ENCODE peak calls at places on chromosomes 13 and 19, in six cellular contexts. S, Q, J, R, Y and K are unnamed samples.

GRCh38 chr13:97165527-97166425 is 56.4 kb upstream of the MBNL2 start:
- DNase-seq in S (no peak), R (no peak), J (no peak), Y (peak), Q (no peak), K (no peak)

GRCh38 chr13:77014906-77015685 is 11.9 kb downstream of the FBXL3 start:
- DNase-seq in Q (no peak), R (no peak), S (no peak), Y (no peak), J (no peak), K (no peak)

GRCh38 chr19:42942187-42942789 is 5.3 kb upstream of the PSG7 start:
- DNase-seq in J (peak), R (no peak), Q (no peak), Y (no peak), S (no peak), K (peak)

GRCh38 chr19:48543121-48543710 is 8.8 kb upstream of the SULT2B1 start:
- DNase-seq in Y (peak), J (peak), R (no peak), Q (no peak), S (peak), K (peak)

GRCh38 chr19:51514866-51515481 is 13.4 kb upstream of the SIGLEC12 start:
- DNase-seq in J (peak), Q (no peak), Y (peak), S (no peak), R (peak), K (peak)

GRCh38 chr13:93745884-93746283 is 519.3 kb downstream of the GPC6 start:
- DNase-seq in Y (no peak), Q (no peak), J (no peak), S (no peak), R (no peak), K (peak)

GRCh38 chr13:113403255-113404104 is 39.5 kb upstream of the GRTP1 start:
- DNase-seq in Y (no peak), J (no peak), Q (no peak), S (peak), R (no peak), K (no peak)

GRCh38 chr13:106522112-106522511 is 13.3 kb downstream of the EFNB2 start:
- DNase-seq in S (no peak), Q (no peak), R (no peak), J (no peak), Y (no peak), K (no peak)

GRCh38 chr19:44345969-44346368 is 10.5 kb downstream of the ZNF112 start:
- DNase-seq in R (no peak), J (no peak), S (no peak), Q (no peak), Y (no peak), K (no peak)

GRCh38 chr19:47005873-47006272 is 13.8 kb upstream of the NPAS1 start:
- DNase-seq in Y (no peak), R (no peak), S (peak), J (no peak), Q (no peak), K (no peak)

GRCh38 chr13:48009298-48009697 is 8.2 kb upstream of the SUCLA2 start:
- DNase-seq in J (peak), R (no peak), S (no peak), Q (no peak), Y (peak), K (peak)

GRCh38 chr13:49265822-49266221 is 18.1 kb downstream of the CDADC1 start:
- DNase-seq in R (no peak), S (no peak), Y (peak), J (no peak), Q (no peak), K (peak)

GRCh38 chr19:44590245-44591059 is 22.9 kb upstream of the IGSF23 start:
- DNase-seq in Y (no peak), J (peak), Q (no peak), S (no peak), R (no peak), K (no peak)

GRCh38 chr19:48627211-48627864 is 8.0 kb downstream of the SPHK2 start:
- DNase-seq in S (peak), J (no peak), Q (no peak), R (no peak), Y (no peak), K (no peak)

DNA sequence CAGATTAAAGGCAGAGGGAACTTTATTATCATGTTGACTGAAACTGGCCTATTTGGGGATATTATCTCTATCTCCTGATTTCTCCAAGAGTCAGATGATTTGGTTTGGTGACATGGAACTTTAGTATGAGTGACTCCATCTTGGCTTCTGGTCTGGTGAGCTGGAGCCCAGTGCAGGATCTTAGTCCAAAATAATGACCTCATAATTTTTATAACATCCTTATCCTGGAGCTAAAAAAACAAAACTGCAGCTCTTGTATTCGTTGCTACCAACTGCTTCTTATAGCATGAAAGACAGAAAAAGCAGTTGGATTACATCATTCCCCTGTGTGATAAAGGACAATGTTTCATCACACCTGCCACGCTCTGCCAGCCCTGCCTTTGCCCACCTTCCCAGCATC is 39.3 kb upstream of the RNF17 start:
- DNase-seq in S (no peak), J (no peak), Y (no peak), R (no peak), Q (no peak), K (no peak)
- H4K91ac ChIP-seq in S (no peak), J (no peak), Y (no peak), R (no peak), Q (no peak), K (no peak)

GRCh38 chr19:11225815-11226214 is 13.6 kb upstream of the ANGPTL8 start:
- DNase-seq in S (no peak), R (no peak), Y (no peak), J (no peak), Q (no peak), K (no peak)
- H4K91ac ChIP-seq in S (no peak), R (no peak), Y (no peak), J (no peak), Q (no peak), K (no peak)

GRCh38 chr19:4715529-4716221 is 8.0 kb downstream of the DPP9 start:
- DNase-seq in S (no peak), Q (no peak), Y (no peak), R (no peak), J (peak), K (no peak)
- H4K91ac ChIP-seq in S (no peak), Q (no peak), Y (no peak), R (no peak), J (no peak), K (no peak)

GRCh38 chr19:28575816-28576215 is 637.1 kb downstream of the UQCRFS1 start:
- DNase-seq in Q (no peak), R (no peak), Y (no peak), S (no peak), J (no peak), K (no peak)

GRCh38 chr19:28577199-28577598 is 635.8 kb downstream of the UQCRFS1 start:
- DNase-seq in R (no peak), J (no peak), S (no peak), Y (no peak), Q (no peak), K (no peak)

GRCh38 chr19:28578208-28578607 is 634.7 kb downstream of the UQCRFS1 start:
- DNase-seq in Q (no peak), R (no peak), Y (no peak), S (no peak), J (no peak), K (no peak)

GRCh38 chr19:28578786-28579505 is 634.0 kb downstream of the UQCRFS1 start:
- DNase-seq in Y (no peak), Q (no peak), J (no peak), R (no peak), S (no peak), K (no peak)

DNA sequence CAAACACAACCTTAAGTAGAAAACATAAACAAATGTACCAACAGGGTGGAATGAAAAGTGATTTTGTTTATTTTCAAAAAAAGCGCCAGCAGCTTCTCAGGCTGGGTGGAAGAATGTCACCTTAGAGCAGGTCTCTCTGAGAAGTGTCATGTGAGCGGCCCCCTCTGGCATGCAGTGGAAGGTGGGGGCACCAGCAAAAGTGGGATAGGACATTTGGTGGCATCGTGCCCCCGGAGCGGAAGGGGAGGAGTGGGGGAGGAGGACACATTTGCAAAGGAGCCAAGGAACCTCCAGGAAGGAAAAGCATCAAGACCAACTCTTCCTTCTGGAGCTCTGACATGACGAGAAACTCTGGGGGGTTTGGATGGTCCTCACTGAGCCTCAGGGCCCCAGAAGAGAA is 635.3 kb downstream of the UQCRFS1 start:
- DNase-seq in Q (no peak), Y (no peak), S (no peak), J (no peak), R (no peak), K (no peak)
- H4K91ac ChIP-seq in Q (no peak), Y (no peak), S (no peak), J (no peak), R (no peak), K (no peak)

GRCh38 chr19:38370299-38370698 is 4.1 kb upstream of the PSMD8 start:
- DNase-seq in J (no peak), R (no peak), Q (no peak), Y (no peak), S (no peak), K (no peak)
- H4K91ac ChIP-seq in J (no peak), R (no peak), Q (no peak), Y (no peak), S (no peak), K (no peak)

DNA sequence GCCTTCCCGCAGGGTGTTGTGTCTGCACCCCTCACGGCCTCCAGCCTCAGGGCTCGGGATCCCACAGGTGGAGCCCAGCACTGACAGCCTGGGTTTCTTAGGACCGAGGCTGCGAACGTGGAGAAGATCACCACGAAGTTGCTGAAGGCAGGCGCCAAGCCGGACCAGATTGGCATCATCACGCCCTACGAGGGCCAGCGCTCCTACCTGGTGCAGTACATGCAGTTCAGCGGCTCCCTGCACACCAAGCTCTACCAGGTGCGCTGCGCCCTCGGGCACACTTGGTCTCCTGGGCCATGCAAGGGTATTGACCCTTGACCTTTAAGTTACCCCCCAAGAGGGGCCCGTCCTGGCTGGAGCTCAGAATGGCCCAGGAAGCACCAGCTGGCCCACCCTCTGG is 29.0 kb downstream of the UPF1 start:
- DNase-seq in R (no peak), S (no peak), Q (no peak), Y (no peak), J (no peak), K (no peak)
- H4K91ac ChIP-seq in R (no peak), S (no peak), Q (no peak), Y (no peak), J (no peak), K (no peak)

GRCh38 chr13:101784313-101784712 is 331.8 kb downstream of the ITGBL1 start:
- DNase-seq in R (no peak), Y (no peak), Q (no peak), S (no peak), J (no peak), K (no peak)
- H4K91ac ChIP-seq in R (no peak), Y (no peak), Q (no peak), S (no peak), J (no peak), K (no peak)

GRCh38 chr19:31283701-31284100 is 65.5 kb downstream of the TSHZ3 start:
- DNase-seq in R (no peak), S (no peak), J (no peak), Y (no peak), Q (no peak), K (no peak)
- H4K91ac ChIP-seq in R (no peak), S (no peak), J (no peak), Y (no peak), Q (no peak), K (no peak)

GRCh38 chr13:111491021-111491420 is 170.6 kb downstream of the TEX29 start:
- DNase-seq in Q (no peak), S (no peak), J (no peak), R (no peak), Y (no peak), K (no peak)
- H4K91ac ChIP-seq in Q (no peak), S (no peak), J (no peak), R (no peak), Y (no peak), K (no peak)